ENCODE peak calls at places on chromosomes 13 and 19, in six cellular contexts. M is NCI-H345, T is omental fat pad, I is IMR-90, D is colonic mucosa, X is H9. U is an unnamed sample.

GRCh38 chr19:17118957-17119356 is 43.4 kb downstream of the MYO9B start:
- DNase-seq in M (no peak), T (no peak), I (no peak), D (no peak), X (no peak), U (no peak)

GRCh38 chr13:110318920-110319319 is 11.8 kb downstream of the COL4A2 start:
- DNase-seq in M (no peak), T (no peak), I (no peak), D (no peak), X (no peak), U (no peak)

GRCh38 chr13:46184277-46184699 is 2.3 kb upstream of the LCP1 start:
- DNase-seq in M (no peak), T (no peak), I (no peak), D (peak), X (peak), U (peak)

GRCh38 chr19:23071087-23071511 is 45.7 kb upstream of the ZNF730 start:
- DNase-seq in M (peak), T (no peak), I (peak), D (peak), X (peak), U (no peak)

GRCh38 chr19:38248421-38248820 is 7.8 kb downstream of the PPP1R14A start:
- DNase-seq in M (no peak), T (no peak), I (no peak), D (no peak), X (no peak), U (no peak)

GRCh38 chr13:112693831-112694497 is 4.1 kb downstream of the ATP11A start:
- DNase-seq in M (peak), T (no peak), I (peak), D (no peak), X (peak), U (peak)

GRCh38 chr13:66469745-66470144 is 760.4 kb downstream of the PCDH9 start:
- DNase-seq in M (no peak), T (no peak), I (no peak), D (no peak), X (no peak), U (no peak)

GRCh38 chr19:40831502-40832430 is 18.5 kb downstream of the CYP2A6 start:
- DNase-seq in M (no peak), T (no peak), I (peak), D (peak), X (no peak), U (no peak)

GRCh38 chr13:112205990-112206389 is 139.0 kb downstream of the SOX1 start:
- DNase-seq in M (no peak), T (no peak), I (no peak), D (no peak), X (no peak), U (no peak)

GRCh38 chr13:114081761-114082681 is 50.4 kb downstream of the RASA3 start:
- DNase-seq in M (peak), T (peak), I (no peak), D (no peak), X (no peak), U (no peak)

GRCh38 chr19:30360378-30361106 is 11.6 kb upstream of the ZNF536 start:
- DNase-seq in M (no peak), T (no peak), I (no peak), D (no peak), X (no peak), U (no peak)

GRCh38 chr19:51131780-51132680 is 7.3 kb downstream of the SIGLEC9 start:
- DNase-seq in M (no peak), T (no peak), I (peak), D (peak), X (no peak), U (no peak)

GRCh38 chr19:16002985-16003384 is 54.2 kb downstream of the OR10H4 start:
- DNase-seq in M (no peak), T (no peak), I (no peak), D (no peak), X (no peak), U (no peak)

GRCh38 chr13:22176968-22177545 is 506.2 kb downstream of the FGF9 start:
- DNase-seq in M (peak), T (no peak), I (peak), D (no peak), X (no peak), U (no peak)

GRCh38 chr13:79307866-79308298 is 98.2 kb downstream of the RBM26 start:
- DNase-seq in M (no peak), T (no peak), I (peak), D (no peak), X (peak), U (no peak)

GRCh38 chr13:44219808-44220544 is 153.6 kb upstream of the SERP2 start:
- DNase-seq in M (no peak), T (no peak), I (peak), D (no peak), X (no peak), U (no peak)

GRCh38 chr13:58963321-58963720 is 1200.4 kb downstream of the DIAPH3 start:
- DNase-seq in M (no peak), T (no peak), I (no peak), D (no peak), X (no peak), U (no peak)

GRCh38 chr13:51759240-51759639 is 44.7 kb downstream of the DHRS12 start:
- DNase-seq in M (no peak), T (no peak), I (peak), D (no peak), X (no peak), U (no peak)

GRCh38 chr13:66205807-66206206 is 1024.3 kb downstream of the PCDH9 start:
- DNase-seq in M (no peak), T (no peak), I (no peak), D (no peak), X (no peak), U (no peak)

GRCh38 chr19:19006213-19006612 is 27.1 kb downstream of the SUGP2 start:
- DNase-seq in M (no peak), T (no peak), I (peak), D (no peak), X (no peak), U (no peak)

GRCh38 chr13:30615851-30616311 is 1.8 kb upstream of the USPL1 start:
- DNase-seq in M (no peak), T (no peak), I (peak), D (no peak), X (no peak), U (no peak)

GRCh38 chr13:50161052-50161451 is 145.8 kb downstream of the KCNRG start:
- DNase-seq in M (no peak), T (no peak), I (peak), D (no peak), X (no peak), U (no peak)

GRCh38 chr13:30529085-30529815 is 63.5 kb upstream of the HMGB1 start:
- DNase-seq in M (no peak), T (no peak), I (peak), D (no peak), X (no peak), U (no peak)

GRCh38 chr19:10521461-10522216 is 4.4 kb upstream of the S1PR5 start:
- DNase-seq in M (no peak), T (no peak), I (no peak), D (no peak), X (no peak), U (no peak)